ENCODE peak calls at places on chromosome 14, in nine cellular contexts. P is WERI-Rb-1; H is CD8-positive, alpha-beta T cell; J is AG04450; O is Calu3; A is GM06990; L is chondrocyte; E is progenitor cell of endocrine pancreas; B is cardiac fibroblast. V is an unnamed sample.

GRCh38 chr14:73942180-73942579 is 7.7 kb downstream of the FAM161B start:
- DNase-seq in P (no peak), H (no peak), J (no peak), O (no peak), A (no peak), L (no peak), E (no peak), B (no peak), V (no peak)

GRCh38 chr14:74698894-74699293 is 14.0 kb downstream of the AREL1 start:
- DNase-seq in P (no peak), H (no peak), J (no peak), O (no peak), A (no peak), L (no peak), E (no peak), B (no peak), V (no peak)

GRCh38 chr14:76829016-76829365 is 2.8 kb downstream of the LRRC74A start:
- DNase-seq in P (no peak), H (no peak), J (no peak), O (no peak), A (no peak), L (no peak), E (no peak), B (peak), V (no peak)

GRCh38 chr14:20671597-20672283 is 12.6 kb upstream of the RNASE4 start:
- DNase-seq in P (no peak), H (no peak), J (no peak), O (no peak), A (peak), L (no peak), E (no peak), B (no peak), V (no peak)

GRCh38 chr14:54104746-54105145 is 148.1 kb upstream of the BMP4 start:
- DNase-seq in P (no peak), H (no peak), J (no peak), O (no peak), A (no peak), L (no peak), E (no peak), B (no peak), V (no peak)

GRCh38 chr14:49769171-49769570 is 1.2 kb downstream of the KLHDC2 start:
- DNase-seq in P (no peak), H (no peak), J (no peak), O (peak), A (no peak), L (no peak), E (no peak), B (peak), V (no peak)

GRCh38 chr14:71250791-71251190 is 343.5 kb downstream of the PCNX1 start:
- DNase-seq in P (no peak), H (no peak), J (no peak), O (no peak), A (no peak), L (no peak), E (no peak), B (no peak), V (no peak)

GRCh38 chr14:91410781-91411536 is 6.7 kb downstream of the CCDC88C start:
- DNase-seq in P (no peak), H (no peak), J (no peak), O (no peak), A (peak), L (no peak), E (no peak), B (no peak), V (no peak)

GRCh38 chr14:97116546-97116945 is 319.4 kb downstream of the VRK1 start:
- DNase-seq in P (no peak), H (no peak), J (no peak), O (no peak), A (no peak), L (no peak), E (no peak), B (no peak), V (no peak)

GRCh38 chr14:42994001-42994736 is 1387.5 kb downstream of the LRFN5 start:
- DNase-seq in P (no peak), H (no peak), J (peak), O (no peak), A (no peak), L (no peak), E (no peak), B (peak), V (no peak)

GRCh38 chr14:69685716-69686115 is 74.3 kb downstream of the SUSD6 start:
- DNase-seq in P (no peak), H (no peak), J (no peak), O (no peak), A (no peak), L (no peak), E (no peak), B (peak), V (no peak)

GRCh38 chr14:47277703-47278102 is 397.7 kb downstream of the MDGA2 start:
- DNase-seq in P (no peak), H (no peak), J (no peak), O (no peak), A (no peak), L (no peak), E (no peak), B (no peak), V (no peak)

GRCh38 chr14:76169776-76170175 is 18.1 kb downstream of the GPATCH2L start:
- DNase-seq in P (no peak), H (no peak), J (no peak), O (no peak), A (no peak), L (no peak), E (no peak), B (no peak), V (no peak)

GRCh38 chr14:95431199-95432145 is 85.0 kb downstream of the SYNE3 start:
- DNase-seq in P (peak), H (no peak), J (no peak), O (peak), A (no peak), L (peak), E (no peak), B (peak), V (no peak)

GRCh38 chr14:24662753-24663152 is 28.8 kb upstream of the GZMB start:
- DNase-seq in P (no peak), H (no peak), J (no peak), O (no peak), A (no peak), L (no peak), E (no peak), B (no peak), V (no peak)

GRCh38 chr14:67285876-67286452 is 44.7 kb downstream of the PALS1 start:
- DNase-seq in P (no peak), H (no peak), J (peak), O (no peak), A (no peak), L (no peak), E (no peak), B (peak), V (no peak)

GRCh38 chr14:104888489-104889373 is 23.7 kb downstream of the CEP170B start:
- DNase-seq in P (no peak), H (peak), J (no peak), O (no peak), A (peak), L (peak), E (no peak), B (no peak), V (no peak)

GRCh38 chr14:100557658-100558057 is 29.6 kb downstream of the BEGAIN start:
- DNase-seq in P (no peak), H (no peak), J (no peak), O (no peak), A (no peak), L (no peak), E (no peak), B (no peak), V (no peak)

GRCh38 chr14:76117789-76118188 is 33.9 kb upstream of the GPATCH2L start:
- DNase-seq in P (peak), H (no peak), J (no peak), O (no peak), A (no peak), L (no peak), E (no peak), B (no peak), V (no peak)

GRCh38 chr14:51498411-51499227 is 153.1 kb upstream of the FRMD6 start:
- DNase-seq in P (peak), H (no peak), J (no peak), O (no peak), A (no peak), L (no peak), E (no peak), B (no peak), V (no peak)

GRCh38 chr14:74510211-74510931 is 16.8 kb downstream of the ISCA2 start:
- DNase-seq in P (no peak), H (no peak), J (no peak), O (no peak), A (no peak), L (no peak), E (no peak), B (peak), V (no peak)

GRCh38 chr14:104856869-104857860 is 7.9 kb upstream of the CEP170B start:
- DNase-seq in P (no peak), H (no peak), J (no peak), O (no peak), A (no peak), L (no peak), E (no peak), B (no peak), V (no peak)

GRCh38 chr14:73943083-73943482 is 6.8 kb downstream of the FAM161B start:
- DNase-seq in P (no peak), H (no peak), J (peak), O (no peak), A (no peak), L (no peak), E (no peak), B (peak), V (no peak)

GRCh38 chr14:32366256-32366655 is 37.2 kb downstream of the AKAP6 start:
- DNase-seq in P (peak), H (no peak), J (no peak), O (no peak), A (no peak), L (no peak), E (no peak), B (peak), V (peak)

GRCh38 chr14:102939820-102940561 is 17.5 kb downstream of the AMN start:
- DNase-seq in P (no peak), H (no peak), J (no peak), O (no peak), A (no peak), L (no peak), E (no peak), B (no peak), V (no peak)

GRCh38 chr14:64423987-64424386 is 35.8 kb downstream of the MTHFD1 start:
- DNase-seq in P (no peak), H (no peak), J (no peak), O (no peak), A (no peak), L (no peak), E (no peak), B (peak), V (no peak)

GRCh38 chr14:89681086-89682018 is 264.3 kb upstream of the FOXN3 start:
- DNase-seq in P (no peak), H (peak), J (no peak), O (no peak), A (peak), L (no peak), E (no peak), B (no peak), V (no peak)

GRCh38 chr14:71890541-71890940 is 41.7 kb upstream of the RGS6 start:
- DNase-seq in P (no peak), H (no peak), J (no peak), O (no peak), A (no peak), L (no peak), E (no peak), B (no peak), V (no peak)

GRCh38 chr14:82528011-82528410 is 994.4 kb upstream of the SEL1L start:
- DNase-seq in P (no peak), H (no peak), J (no peak), O (no peak), A (no peak), L (no peak), E (no peak), B (no peak), V (no peak)

GRCh38 chr14:91409991-91410401 is 7.6 kb downstream of the CCDC88C start:
- DNase-seq in P (no peak), H (no peak), J (no peak), O (no peak), A (no peak), L (no peak), E (no peak), B (no peak), V (no peak)

GRCh38 chr14:23482814-23483128 is 13.3 kb downstream of the NGDN start:
- DNase-seq in P (no peak), H (no peak), J (no peak), O (no peak), A (no peak), L (no peak), E (no peak), B (no peak), V (no peak)

GRCh38 chr14:33068626-33069025 is 129.9 kb downstream of the NPAS3 start:
- DNase-seq in P (no peak), H (no peak), J (no peak), O (no peak), A (no peak), L (no peak), E (no peak), B (no peak), V (no peak)

GRCh38 chr14:61558271-61558670 is 137.0 kb upstream of the HIF1A start:
- DNase-seq in P (no peak), H (no peak), J (no peak), O (no peak), A (no peak), L (peak), E (no peak), B (no peak), V (no peak)

GRCh38 chr14:87992720-87993484 is at the start of gene GALC:
- DNase-seq in P (peak), H (peak), J (peak), O (peak), A (peak), L (peak), E (peak), B (peak), V (peak)

DNA sequence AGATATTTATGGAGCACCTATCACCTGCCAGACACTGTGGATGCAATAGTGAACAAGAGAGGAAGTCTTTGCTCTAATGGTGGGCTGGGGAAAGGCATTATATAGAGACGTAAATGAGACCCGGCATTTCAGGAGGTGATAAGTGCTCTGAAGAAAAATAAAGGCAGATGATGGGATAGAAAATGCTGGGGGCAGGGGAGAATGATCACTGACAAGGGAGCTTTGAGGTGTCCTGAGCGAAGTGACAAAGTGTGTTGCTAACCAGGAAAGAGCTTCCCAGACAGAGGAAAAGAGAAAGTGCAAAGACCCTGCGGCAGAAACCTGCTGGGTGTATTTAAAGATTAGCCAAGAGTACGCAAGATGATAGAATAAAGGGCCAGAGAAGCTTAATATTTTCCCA is 1096.1 kb downstream of the BCL11B start:
- DNase-seq in P (no peak), H (no peak), J (no peak), O (no peak), A (no peak), L (no peak), E (no peak), B (no peak), V (no peak)
- TF ChIP-seq CTCF in P (no peak), H (no peak), J (no peak), O (no peak), A (no peak), L (no peak), E (no peak), B (no peak), V (no peak)

GRCh38 chr14:28773917-28774691 is 7.5 kb downstream of the FOXG1 start:
- DNase-seq in P (peak), H (no peak), J (no peak), O (no peak), A (peak), L (no peak), E (peak), B (peak), V (peak)
- TF ChIP-seq CTCF in P (peak), H (no peak), J (peak), O (no peak), A (peak), L (peak), E (peak), B (peak), V (peak)

DNA sequence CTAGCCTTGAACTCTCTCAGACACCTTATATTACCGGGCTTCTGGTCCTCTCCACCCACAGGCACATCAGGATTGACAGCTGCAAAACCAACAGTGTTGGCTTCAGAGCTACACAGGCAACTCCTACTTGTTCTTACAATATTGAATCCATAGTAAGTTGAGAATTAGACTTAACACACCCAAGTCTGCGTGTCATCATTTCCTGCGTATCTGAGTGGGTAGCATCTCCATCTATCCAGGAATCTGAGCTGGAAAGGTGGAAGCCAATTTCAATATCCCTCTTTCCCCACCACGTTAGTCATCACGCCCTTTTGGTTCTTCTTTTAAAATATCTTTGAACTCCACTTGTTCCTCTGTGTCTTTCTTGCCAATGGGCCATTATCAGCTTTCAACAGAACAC is 37.2 kb downstream of the NRXN3 start:
- DNase-seq in P (no peak), H (no peak), J (no peak), O (no peak), A (no peak), L (no peak), E (no peak), B (no peak), V (no peak)
- TF ChIP-seq CTCF in P (no peak), H (no peak), J (no peak), O (no peak), A (no peak), L (no peak), E (no peak), B (no peak), V (no peak)

DNA sequence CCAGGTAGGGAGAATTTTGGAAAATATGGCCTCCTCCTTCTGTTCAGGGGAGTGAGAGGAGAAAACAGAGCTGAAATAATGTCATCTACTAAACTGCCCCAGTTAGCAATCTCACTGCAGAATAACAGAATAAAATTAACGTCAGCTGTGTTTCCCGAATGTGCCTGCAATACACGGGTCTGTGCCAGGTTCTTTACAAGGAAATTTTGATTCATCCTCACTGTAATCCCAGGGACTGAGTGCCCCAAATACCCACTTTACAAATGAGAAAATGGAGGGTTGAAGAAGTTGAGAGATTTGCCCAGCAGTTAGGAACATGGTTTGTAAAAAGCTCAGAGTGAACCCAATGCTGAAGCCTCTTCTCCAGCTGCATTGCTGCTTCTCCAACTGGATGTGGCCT is 21.3 kb upstream of the SERPINA6 start:
- DNase-seq in P (no peak), H (no peak), J (no peak), O (no peak), A (no peak), L (no peak), E (no peak), B (no peak), V (no peak)
- TF ChIP-seq CTCF in P (no peak), H (no peak), J (no peak), O (no peak), A (no peak), L (no peak), E (no peak), B (no peak), V (no peak)

V was measured in nephron progenitor cell.